ENCODE peak calls at places on chromosomes 7 and 10, in eight cellular contexts. P is T-helper 2 cell, B is left cardiac atrium, Z is BJ, S is Calu3, L is dermis microvascular lymphatic vessel endothelial cell, C is anterior cingulate cortex, T is COR-L47. Q is an unnamed sample.

GRCh38 chr7:80859272-80859970 is 59.4 kb downstream of the SEMA3C start:
- DNase-seq in T (no peak), L (no peak), P (no peak), C (no peak), B (peak), Z (no peak), S (no peak), Q (no peak)

GRCh38 chr10:106454233-106454632 is 710.3 kb downstream of the SORCS1 start:
- DNase-seq in P (no peak), S (no peak), T (no peak), B (no peak), C (no peak), Z (no peak), L (no peak), Q (no peak)

GRCh38 chr10:79454259-79454658 is 8.8 kb upstream of the ZCCHC24 start:
- DNase-seq in P (no peak), L (no peak), B (peak), C (no peak), T (no peak), S (no peak), Z (peak), Q (no peak)

GRCh38 chr10:103888113-103888841 is 29.7 kb downstream of the STN1 start:
- DNase-seq in T (peak), C (no peak), B (peak), P (no peak), Z (peak), S (peak), L (peak), Q (peak)

GRCh38 chr10:83633547-83633946 is 505.8 kb upstream of the GHITM start:
- DNase-seq in S (no peak), P (no peak), C (no peak), L (no peak), T (no peak), B (no peak), Z (no peak), Q (no peak)

GRCh38 chr10:87544750-87545149 is 40.1 kb downstream of the MINPP1 start:
- DNase-seq in L (no peak), T (no peak), B (no peak), S (no peak), Z (no peak), P (no peak), C (no peak), Q (no peak)

GRCh38 chr7:5584091-5584490 is 160.5 kb upstream of the TNRC18 start:
- DNase-seq in T (no peak), Z (no peak), L (no peak), S (no peak), B (no peak), C (no peak), P (no peak), Q (no peak)

GRCh38 chr10:68043030-68043429 is 32.1 kb downstream of the HERC4 start:
- DNase-seq in L (no peak), T (no peak), S (no peak), Z (peak), P (no peak), B (no peak), C (no peak), Q (no peak)

GRCh38 chr10:128864554-128865300 is 602.3 kb upstream of the MGMT start:
- DNase-seq in L (no peak), T (no peak), Z (no peak), S (no peak), P (no peak), C (no peak), B (no peak), Q (no peak)

GRCh38 chr7:69177941-69178494 is 420.3 kb upstream of the AUTS2 start:
- DNase-seq in T (no peak), L (no peak), C (no peak), P (no peak), B (no peak), S (no peak), Z (no peak), Q (no peak)

GRCh38 chr10:103278862-103279298 is 1.9 kb downstream of the INA start:
- DNase-seq in T (no peak), P (peak), C (no peak), S (peak), B (peak), Z (no peak), L (peak), Q (peak)

GRCh38 chr7:157664866-157665633 is 328.2 kb downstream of the DNAJB6 start:
- DNase-seq in Z (no peak), B (no peak), S (no peak), C (no peak), L (no peak), P (no peak), T (no peak), Q (no peak)

GRCh38 chr10:24713086-24713485 is 10.6 kb downstream of the ARHGAP21 start:
- DNase-seq in P (no peak), L (no peak), T (no peak), Z (no peak), S (no peak), B (no peak), C (no peak), Q (no peak)

GRCh38 chr10:5583525-5584175 is 58.9 kb downstream of the CALML3 start:
- DNase-seq in T (peak), C (no peak), P (no peak), Z (no peak), B (no peak), S (no peak), L (peak), Q (no peak)

GRCh38 chr10:11861341-11861740 is 38.2 kb downstream of the PROSER2 start:
- DNase-seq in P (no peak), L (no peak), C (no peak), S (no peak), Z (no peak), B (no peak), T (no peak), Q (no peak)

GRCh38 chr10:46077616-46078268 is 31.7 kb upstream of the MSMB start:
- DNase-seq in T (no peak), Z (no peak), L (no peak), S (no peak), C (no peak), B (no peak), P (no peak), Q (no peak)

GRCh38 chr10:121658111-121658510 is 59.9 kb upstream of the FGFR2 start:
- DNase-seq in Z (no peak), S (no peak), T (no peak), P (no peak), C (no peak), L (no peak), B (no peak), Q (no peak)

GRCh38 chr7:123154231-123154860 is 45.4 kb downstream of the SLC13A1 start:
- DNase-seq in C (peak), Z (peak), T (peak), P (peak), L (peak), S (peak), B (peak), Q (peak)

GRCh38 chr7:30028749-30029635 is 780 bp downstream of the PLEKHA8 start:
- DNase-seq in T (no peak), Z (no peak), C (peak), P (no peak), B (peak), L (peak), S (peak), Q (peak)

GRCh38 chr7:31316876-31317275 is 23.6 kb downstream of the NEUROD6 start:
- DNase-seq in Z (no peak), C (no peak), S (no peak), T (no peak), P (no peak), L (no peak), B (no peak), Q (no peak)

GRCh38 chr7:83096065-83096580 is 66.6 kb downstream of the PCLO start:
- DNase-seq in B (no peak), T (no peak), L (no peak), C (no peak), Z (no peak), P (no peak), S (no peak), Q (no peak)

GRCh38 chr10:7666253-7667023 is at the start of gene ITIH5:
- DNase-seq in Z (no peak), C (no peak), P (no peak), T (no peak), B (peak), S (peak), L (no peak), Q (no peak)

GRCh38 chr7:34837826-34838225 is 179.8 kb downstream of the NPSR1 start:
- DNase-seq in Z (no peak), S (no peak), T (no peak), C (no peak), P (no peak), L (peak), B (no peak), Q (peak)

GRCh38 chr7:28316489-28316888 is 95.8 kb upstream of the CREB5 start:
- DNase-seq in S (no peak), C (no peak), L (no peak), P (no peak), B (no peak), T (no peak), Z (no peak), Q (no peak)

GRCh38 chr7:5419523-5420107 is 4.0 kb downstream of the TNRC18 start:
- DNase-seq in S (peak), B (no peak), L (peak), T (no peak), C (peak), P (no peak), Z (no peak), Q (no peak)

GRCh38 chr10:45473126-45473525 is 99.1 kb downstream of the ALOX5 start:
- DNase-seq in S (no peak), B (no peak), P (no peak), Z (no peak), L (no peak), T (no peak), C (no peak), Q (no peak)

GRCh38 chr10:95635319-95635733 is 21.2 kb downstream of the ALDH18A1 start:
- DNase-seq in S (no peak), L (no peak), B (no peak), C (no peak), Z (no peak), T (no peak), P (no peak), Q (no peak)

GRCh38 chr7:142485617-142486226 is 227.9 kb upstream of the PRSS58 start:
- DNase-seq in Z (no peak), B (no peak), C (no peak), L (peak), S (peak), T (no peak), P (no peak), Q (no peak)

GRCh38 chr7:44431091-44431608 is 59.3 kb downstream of the NUDCD3 start:
- DNase-seq in Z (no peak), S (no peak), L (peak), C (no peak), T (peak), B (no peak), P (no peak), Q (no peak)

GRCh38 chr7:2003931-2004812 is 228.6 kb downstream of the MAD1L1 start:
- DNase-seq in C (no peak), B (peak), Z (no peak), P (no peak), T (no peak), S (no peak), L (no peak), Q (no peak)

GRCh38 chr10:132808568-132809236 is 22.8 kb upstream of the NKX6-2 start:
- DNase-seq in Z (no peak), P (no peak), B (no peak), L (no peak), S (no peak), C (no peak), T (no peak), Q (no peak)

GRCh38 chr7:156475179-156475578 is 165.4 kb upstream of the RNF32 start:
- DNase-seq in S (no peak), P (no peak), Z (no peak), C (no peak), L (no peak), T (no peak), B (no peak), Q (no peak)

GRCh38 chr10:51910189-51910588 is 210.8 kb upstream of the CSTF2T start:
- DNase-seq in B (no peak), C (no peak), S (no peak), P (no peak), L (no peak), Z (no peak), T (no peak), Q (no peak)

GRCh38 chr7:44473295-44473694 is 17.2 kb downstream of the NUDCD3 start:
- DNase-seq in S (no peak), B (no peak), P (no peak), L (peak), Z (no peak), C (no peak), T (no peak), Q (peak)